ENCODE peak calls at places on chromosome 13, in seven cellular contexts. U is body of pancreas, P is Karpas-422, D is heart right ventricle, T is nucleus accumbens, Z is skeletal muscle cell, X is T-helper 9 cell. S is an unnamed sample.

GRCh38 chr13:41651413-41652068 is 194.2 kb downstream of the RGCC start:
- DNase-seq in U (no peak), P (no peak), D (no peak), T (no peak), Z (no peak), X (no peak), S (no peak)

GRCh38 chr13:107348931-107349330 is 781.0 kb upstream of the ARGLU1 start:
- DNase-seq in U (no peak), P (no peak), D (no peak), T (no peak), Z (no peak), X (no peak), S (no peak)

GRCh38 chr13:112250788-112251445 is 125.2 kb upstream of the SPACA7 start:
- DNase-seq in U (no peak), P (no peak), D (no peak), T (no peak), Z (no peak), X (no peak), S (no peak)

GRCh38 chr13:73902296-73902695 is 231.9 kb downstream of the KLF12 start:
- DNase-seq in U (no peak), P (peak; percentile 86), D (no peak), T (no peak), Z (no peak), X (no peak), S (no peak)

GRCh38 chr13:28429685-28430290 is 65.1 kb downstream of the FLT1 start:
- DNase-seq in U (no peak), P (no peak), D (no peak), T (no peak), Z (no peak), X (no peak), S (peak; percentile 91)

GRCh38 chr13:60220072-60220471 is 56.3 kb upstream of the DIAPH3 start:
- DNase-seq in U (no peak), P (no peak), D (no peak), T (no peak), Z (no peak), X (no peak), S (no peak)

GRCh38 chr13:30126903-30127428 is 180.4 kb downstream of the KATNAL1 start:
- DNase-seq in U (no peak), P (no peak), D (no peak), T (no peak), Z (no peak), X (no peak), S (no peak)

GRCh38 chr13:97485328-97485727 is 51.4 kb downstream of the RAP2A start:
- DNase-seq in U (no peak), P (no peak), D (no peak), T (no peak), Z (no peak), X (no peak), S (no peak)

GRCh38 chr13:51920267-51920666 is 58.5 kb downstream of the CCDC70 start:
- DNase-seq in U (no peak), P (no peak), D (no peak), T (no peak), Z (no peak), X (no peak), S (no peak)

GRCh38 chr13:76036176-76036575 is 400.0 kb downstream of the LMO7 start:
- DNase-seq in U (no peak), P (no peak), D (no peak), T (no peak), Z (no peak), X (no peak), S (no peak)

GRCh38 chr13:47168086-47168485 is 271.2 kb upstream of the HTR2A start:
- DNase-seq in U (no peak), P (no peak), D (no peak), T (no peak), Z (peak; percentile 45), X (no peak), S (no peak)

GRCh38 chr13:76708138-76708537 is 178.1 kb downstream of the KCTD12 start:
- DNase-seq in U (no peak), P (no peak), D (no peak), T (peak; percentile 47), Z (no peak), X (no peak), S (no peak)

GRCh38 chr13:111049791-111050538 is 65.1 kb upstream of the ARHGEF7 start:
- DNase-seq in U (peak; percentile 41), P (no peak), D (peak; percentile 58), T (peak; percentile 16), Z (no peak), X (no peak), S (no peak)

GRCh38 chr13:90015565-90016507 is 1331.7 kb upstream of the MIR17HG start:
- DNase-seq in U (no peak), P (no peak), D (no peak), T (no peak), Z (no peak), X (no peak), S (no peak)

GRCh38 chr13:42405665-42406390 is 133.9 kb downstream of the AKAP11 start:
- DNase-seq in U (no peak), P (no peak), D (no peak), T (no peak), Z (peak; percentile 23), X (no peak), S (no peak)

GRCh38 chr13:105048685-105049084 is 1486.8 kb downstream of the EFNB2 start:
- DNase-seq in U (no peak), P (no peak), D (no peak), T (no peak), Z (no peak), X (no peak), S (no peak)

GRCh38 chr13:103358245-103358932 is 292.2 kb upstream of the SLC10A2 start:
- DNase-seq in U (no peak), P (no peak), D (no peak), T (no peak), Z (no peak), X (no peak), S (no peak)

GRCh38 chr13:35695411-35695810 is 218.9 kb upstream of the MAB21L1 start:
- DNase-seq in U (no peak), P (no peak), D (no peak), T (no peak), Z (no peak), X (no peak), S (no peak)

GRCh38 chr13:88586263-88586662 is 915.1 kb downstream of the SLITRK5 start:
- DNase-seq in U (no peak), P (no peak), D (no peak), T (no peak), Z (no peak), X (no peak), S (no peak)

GRCh38 chr13:46178143-46178542 is 3.8 kb downstream of the LCP1 start:
- DNase-seq in U (peak; percentile 13), P (no peak), D (no peak), T (no peak), Z (no peak), X (no peak), S (no peak)

GRCh38 chr13:45473627-45474026 is 8.9 kb downstream of the COG3 start:
- DNase-seq in U (no peak), P (peak; percentile 76), D (no peak), T (no peak), Z (no peak), X (no peak), S (peak; percentile 28)

GRCh38 chr13:19959141-19959830 is 759 bp downstream of the ZMYM2 start:
- DNase-seq in U (peak; percentile 56), P (peak; percentile 86), D (peak; percentile 51), T (peak; percentile 26), Z (no peak), X (peak; percentile 61), S (peak; percentile 73)

GRCh38 chr13:83819611-83820010 is 62.7 kb downstream of the SLITRK1 start:
- DNase-seq in U (no peak), P (no peak), D (no peak), T (no peak), Z (no peak), X (no peak), S (no peak)

GRCh38 chr13:100549316-100549715 is 39.3 kb downstream of the GGACT start:
- DNase-seq in U (no peak), P (no peak), D (no peak), T (no peak), Z (no peak), X (no peak), S (no peak)

GRCh38 chr13:59261928-59262488 is 901.7 kb downstream of the DIAPH3 start:
- DNase-seq in U (no peak), P (peak; percentile 56), D (no peak), T (no peak), Z (no peak), X (no peak), S (peak; percentile 0)

GRCh38 chr13:77480071-77480470 is 55.4 kb upstream of the SCEL start:
- DNase-seq in U (no peak), P (no peak), D (no peak), T (no peak), Z (no peak), X (no peak), S (no peak)

GRCh38 chr13:101346942-101347728 is 69.2 kb downstream of the NALCN start:
- DNase-seq in U (no peak), P (no peak), D (no peak), T (no peak), Z (peak; percentile 41), X (no peak), S (no peak)

GRCh38 chr13:22961835-22962537 is 218.8 kb upstream of the SGCG start:
- DNase-seq in U (no peak), P (no peak), D (no peak), T (no peak), Z (no peak), X (no peak), S (no peak)

GRCh38 chr13:90420683-90421082 is 926.8 kb upstream of the MIR17HG start:
- DNase-seq in U (no peak), P (no peak), D (no peak), T (no peak), Z (no peak), X (no peak), S (no peak)

GRCh38 chr13:113815151-113816058 is 48.5 kb downstream of the GAS6 start:
- DNase-seq in U (no peak), P (peak; percentile 96), D (peak; percentile 34), T (no peak), Z (no peak), X (no peak), S (peak; percentile 84)

GRCh38 chr13:23567792-23568480 is 2.3 kb upstream of the TNFRSF19 start:
- DNase-seq in U (no peak), P (no peak), D (no peak), T (no peak), Z (no peak), X (no peak), S (no peak)

GRCh38 chr13:77338961-77339401 is 12.1 kb upstream of the MYCBP2 start:
- DNase-seq in U (no peak), P (no peak), D (no peak), T (no peak), Z (no peak), X (no peak), S (peak; percentile 73)

GRCh38 chr13:50299546-50300249 is 284.5 kb downstream of the KCNRG start:
- DNase-seq in U (no peak), P (no peak), D (no peak), T (no peak), Z (no peak), X (no peak), S (no peak)